ENCODE peak calls at places on chromosome X, in four cellular contexts. W, G, D and T are unnamed samples.

GRCh38 chrX:2572740-2573139 is 72.0 kb upstream of the DHRSX start:
- DNase-seq in W (no peak), G (no peak), D (peak), T (peak)

GRCh38 chrX:129665916-129666644 is 11.3 kb upstream of the APLN start:
- DNase-seq in W (no peak), G (no peak), D (peak), T (no peak)

GRCh38 chrX:4239650-4240540 is 526.4 kb upstream of the PRKX start:
- DNase-seq in W (no peak), G (peak), D (no peak), T (no peak)

GRCh38 chrX:46117234-46117633 is 428.0 kb downstream of the ZNF674 start:
- DNase-seq in W (no peak), G (no peak), D (no peak), T (no peak)

GRCh38 chrX:85499400-85499799 is 119.9 kb upstream of the POF1B start:
- DNase-seq in W (no peak), G (no peak), D (no peak), T (peak)

GRCh38 chrX:9871871-9872270 is 85.6 kb downstream of the SHROOM2 start:
- DNase-seq in W (no peak), G (no peak), D (no peak), T (no peak)

GRCh38 chrX:141701081-141701480 is 2.5 kb upstream of the SPANXD start:
- DNase-seq in W (no peak), G (no peak), D (no peak), T (peak)

GRCh38 chrX:78555401-78555980 is 103.6 kb downstream of the RTL3 start:
- DNase-seq in W (no peak), G (no peak), D (no peak), T (no peak)

GRCh38 chrX:18931972-18932371 is 51.9 kb downstream of the PHKA2 start:
- DNase-seq in W (peak), G (no peak), D (peak), T (peak)

GRCh38 chrX:103417370-103417769 is 41.0 kb downstream of the BEX3 start:
- DNase-seq in W (no peak), G (no peak), D (no peak), T (no peak)

GRCh38 chrX:38627683-38628082 is 66.3 kb downstream of the TSPAN7 start:
- DNase-seq in W (peak), G (no peak), D (peak), T (peak)

GRCh38 chrX:54923376-54923775 is 2.8 kb downstream of the TRO start:
- DNase-seq in W (no peak), G (no peak), D (no peak), T (no peak)

GRCh38 chrX:57565198-57565597 is 26.6 kb upstream of the ZXDB start:
- DNase-seq in W (no peak), G (no peak), D (no peak), T (no peak)

GRCh38 chrX:155334486-155335316 is at the start of gene CLIC2:
- DNase-seq in W (no peak), G (no peak), D (peak), T (no peak)

GRCh38 chrX:56745019-56745418 is 16.0 kb downstream of the NBDY start:
- DNase-seq in W (no peak), G (no peak), D (peak), T (no peak)

GRCh38 chrX:88425739-88426138 is 321.3 kb upstream of the CPXCR1 start:
- DNase-seq in W (no peak), G (no peak), D (no peak), T (no peak)

GRCh38 chrX:675896-676295 is 45.3 kb downstream of the SHOX start:
- DNase-seq in W (no peak), G (no peak), D (no peak), T (no peak)

GRCh38 chrX:153736871-153737441 is 12.3 kb downstream of the ABCD1 start:
- DNase-seq in W (no peak), G (no peak), D (no peak), T (no peak)

GRCh38 chrX:17377047-17377692 is 2.2 kb downstream of the NHS start:
- DNase-seq in W (no peak), G (no peak), D (no peak), T (no peak)

GRCh38 chrX:153521034-153521433 is 3.6 kb downstream of the ATP2B3 start:
- DNase-seq in W (no peak), G (no peak), D (no peak), T (no peak)

GRCh38 chrX:79564362-79564761 is 197.2 kb upstream of the ITM2A start:
- DNase-seq in W (no peak), G (no peak), D (no peak), T (no peak)

GRCh38 chrX:30637874-30638793 is 15.1 kb upstream of the GK start:
- DNase-seq in W (no peak), G (no peak), D (no peak), T (no peak)

GRCh38 chrX:130746709-130747347 is 156.2 kb downstream of the ENOX2 start:
- DNase-seq in W (no peak), G (no peak), D (no peak), T (no peak)

GRCh38 chrX:102983205-102983604 is 46.1 kb downstream of the RAB40AL start:
- DNase-seq in W (no peak), G (no peak), D (no peak), T (no peak)

GRCh38 chrX:9730752-9731151 is 34.9 kb downstream of the GPR143 start:
- DNase-seq in W (no peak), G (no peak), D (no peak), T (no peak)

GRCh38 chrX:154010330-154011087 is 9.2 kb downstream of the IRAK1 start:
- DNase-seq in W (no peak), G (no peak), D (no peak), T (no peak)

GRCh38 chrX:74343970-74344622 is 40.1 kb downstream of the ZCCHC13 start:
- DNase-seq in W (peak), G (peak), D (peak), T (peak)

GRCh38 chrX:110003167-110004156 is 548 bp downstream of the TMEM164 start:
- DNase-seq in W (no peak), G (no peak), D (no peak), T (peak)

GRCh38 chrX:153779891-153780677 is 757 bp upstream of the SRPK3 start:
- DNase-seq in W (peak), G (no peak), D (no peak), T (no peak)

GRCh38 chrX:97366246-97366645 is 482.5 kb downstream of the RPA4 start:
- DNase-seq in W (no peak), G (no peak), D (no peak), T (no peak)

GRCh38 chrX:120357186-120357585 is 4.7 kb upstream of the ATP1B4 start:
- DNase-seq in W (no peak), G (no peak), D (no peak), T (no peak)

GRCh38 chrX:107672955-107673378 is 44.7 kb downstream of the PRPS1 start:
- DNase-seq in W (peak), G (peak), D (peak), T (peak)
- H3K4me3 ChIP-seq in W (no peak), G (peak), D (no peak), T (no peak)

GRCh38 chrX:134239016-134239415 is 2.0 kb downstream of the CCDC160 start:
- DNase-seq in W (no peak), G (no peak), D (no peak), T (peak)

GRCh38 chrX:134236690-134237362 is at the start of gene CCDC160:
- DNase-seq in W (peak), G (no peak), D (peak), T (peak)

GRCh38 chrX:134240209-134240608 is 3.2 kb downstream of the CCDC160 start:
- DNase-seq in W (no peak), G (no peak), D (no peak), T (peak)

GRCh38 chrX:134235236-134235635 is 1.7 kb upstream of the CCDC160 start:
- DNase-seq in W (no peak), G (no peak), D (no peak), T (no peak)

DNA sequence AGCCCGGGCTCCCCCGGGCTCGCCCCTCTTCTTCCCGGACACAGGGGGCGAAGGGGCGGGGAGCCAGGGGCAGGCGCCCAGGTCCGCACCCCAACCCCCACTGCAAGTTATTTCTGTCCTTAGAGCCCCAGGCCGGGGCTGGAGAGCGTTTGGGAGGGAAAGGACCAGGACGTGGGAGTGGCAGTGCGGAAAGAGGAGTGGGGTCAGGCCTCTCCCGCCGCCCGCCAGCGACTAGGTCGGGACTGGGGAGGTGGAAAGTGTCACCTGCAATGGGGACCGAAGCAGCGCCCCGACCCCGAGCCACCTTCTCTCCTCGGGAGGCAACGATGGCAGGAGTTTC is 351 bp downstream of the CCDC160 start:
- DNase-seq in W (no peak), G (no peak), D (no peak), T (no peak)
- H3K4me3 ChIP-seq in W (no peak), G (no peak), D (peak), T (peak)

DNA sequence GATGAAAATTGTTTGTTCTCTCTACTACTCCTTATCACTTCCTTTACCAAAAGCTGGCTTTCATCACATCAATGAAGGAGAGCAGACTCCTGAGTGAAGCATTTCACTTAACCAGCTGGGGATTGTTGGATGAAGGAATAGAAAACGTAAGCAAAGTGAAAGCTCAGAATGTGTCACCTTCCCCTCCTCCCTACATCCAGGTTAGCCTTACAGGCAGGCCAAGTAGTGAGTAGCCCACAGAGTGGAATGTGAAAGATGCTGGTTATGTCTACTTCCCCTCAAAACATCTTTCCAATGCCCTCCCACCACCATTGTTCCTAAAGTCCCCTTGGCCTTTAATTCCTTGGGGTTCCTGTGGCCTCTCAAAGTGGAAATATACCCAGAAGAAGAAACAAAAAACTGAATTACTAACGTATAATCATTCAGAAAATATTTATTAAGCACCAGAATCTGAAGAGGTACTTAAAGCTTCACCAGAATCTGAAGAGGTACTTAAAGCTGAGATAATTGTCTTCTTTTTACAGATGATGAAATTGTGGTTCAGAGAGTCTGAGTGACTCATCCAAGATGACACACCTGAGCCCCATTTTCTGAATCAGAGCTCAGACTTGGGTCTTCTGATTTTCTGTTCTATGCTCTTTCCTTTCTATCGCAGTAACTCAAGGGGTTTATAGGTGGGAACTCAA is 6.5 kb downstream of the P2RY4 start:
- DNase-seq in W (no peak), G (no peak), D (no peak), T (no peak)
- H3K4me3 ChIP-seq in W (no peak), G (no peak), D (no peak), T (no peak)

GRCh38 chrX:69538321-69538876 is 34.3 kb downstream of the NALF2 start:
- DNase-seq in W (peak), G (peak), D (peak), T (peak)
- H3K4me3 ChIP-seq in W (peak), G (no peak), D (peak), T (peak)

DNA sequence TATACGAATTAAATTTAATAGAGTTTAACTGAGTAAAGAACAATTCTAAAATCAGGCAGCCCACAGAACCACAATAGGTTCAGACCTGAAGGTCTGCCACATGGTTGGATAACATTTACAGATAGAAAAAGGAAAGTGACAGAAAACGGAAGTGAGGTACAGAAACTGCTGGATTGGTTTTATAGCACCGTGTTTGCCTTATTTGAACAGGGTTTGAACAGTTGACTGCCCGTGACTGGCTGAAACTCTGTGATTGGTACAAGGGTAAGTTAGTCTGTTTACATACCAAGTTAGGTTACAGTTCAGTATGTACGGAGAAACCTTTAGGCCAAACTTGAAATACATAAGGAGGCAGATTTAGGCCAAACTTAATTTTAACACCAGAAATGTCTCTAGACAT is 64.1 kb upstream of the ATXN3L start:
- DNase-seq in W (no peak), G (no peak), D (no peak), T (no peak)
- H3K4me3 ChIP-seq in W (no peak), G (no peak), D (no peak), T (no peak)

DNA sequence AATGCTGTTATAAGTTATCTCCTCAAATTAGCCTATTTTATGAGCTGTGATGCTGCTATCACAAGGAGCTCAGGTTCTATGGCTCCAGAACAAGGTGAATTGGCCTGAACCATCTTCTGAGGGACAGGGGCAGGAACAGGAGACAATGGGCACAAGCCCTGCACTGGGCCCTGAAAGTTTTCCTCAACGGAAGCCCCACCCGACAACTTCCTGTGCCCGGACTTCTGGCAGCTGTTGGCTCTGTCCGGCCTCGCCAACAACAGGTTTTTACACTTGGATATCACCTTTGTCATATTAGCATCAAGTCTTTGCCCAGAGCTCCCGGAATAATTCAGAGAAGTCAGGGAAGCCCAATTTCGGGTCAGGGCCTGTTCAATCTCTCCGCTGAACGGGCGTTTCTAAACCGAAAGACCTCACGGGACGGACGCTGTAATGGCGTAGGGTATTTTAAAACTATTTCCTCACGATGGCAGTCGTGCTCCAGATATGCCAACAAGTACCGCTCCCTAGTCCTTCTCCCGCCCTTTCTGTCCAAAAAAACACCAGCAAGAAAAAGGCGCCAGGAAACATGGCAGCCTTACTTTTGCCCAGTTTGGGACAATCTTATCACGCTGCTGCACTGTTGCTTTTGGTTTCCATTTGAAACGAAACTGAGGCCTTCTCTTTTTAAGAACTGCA is 201.0 kb upstream of the STK26 start:
- DNase-seq in W (peak), G (peak), D (peak), T (no peak)
- H3K4me3 ChIP-seq in W (peak), G (no peak), D (peak), T (no peak)

GRCh38 chrX:20665441-20665840 is 398.7 kb upstream of the RPS6KA3 start:
- DNase-seq in W (no peak), G (no peak), D (no peak), T (no peak)
- H3K4me3 ChIP-seq in W (no peak), G (no peak), D (no peak), T (no peak)

DNA sequence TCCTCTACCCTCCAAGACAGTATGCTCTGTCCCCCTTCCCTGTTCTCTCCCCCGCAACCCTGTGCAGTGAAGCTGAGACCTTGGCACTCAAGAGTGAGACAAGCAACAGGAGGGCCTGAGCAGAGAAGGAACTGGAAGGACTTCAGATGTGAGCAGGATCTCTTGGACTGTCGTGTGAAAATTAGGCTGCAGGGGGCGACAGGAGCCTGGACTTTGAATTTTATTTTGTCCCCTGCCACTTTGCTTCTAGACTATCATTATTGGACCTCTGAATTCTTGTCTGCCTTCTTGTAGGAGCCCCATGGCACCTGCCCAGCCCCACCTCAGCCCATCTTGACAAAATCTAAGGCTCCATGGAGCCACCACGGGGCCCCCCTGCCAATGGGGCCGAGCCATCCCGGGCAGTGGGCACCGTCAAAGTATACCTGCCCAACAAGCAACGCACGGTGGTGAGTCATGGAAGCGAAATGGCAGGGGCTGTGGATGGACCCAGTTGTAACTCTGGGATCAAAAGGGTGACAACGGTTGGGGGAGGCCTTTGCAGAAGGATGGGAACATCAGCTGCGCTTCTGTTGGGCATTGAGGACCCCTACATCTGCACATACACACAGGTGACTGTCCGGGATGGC is 1.7 kb downstream of the ARAF start:
- DNase-seq in W (no peak), G (no peak), D (no peak), T (peak)
- H3K4me3 ChIP-seq in W (no peak), G (no peak), D (no peak), T (no peak)

GRCh38 chrX:11770320-11770719 is 12.3 kb downstream of the MSL3 start:
- DNase-seq in W (peak), G (peak), D (peak), T (peak)
- H3K4me3 ChIP-seq in W (no peak), G (no peak), D (no peak), T (no peak)